ENCODE peak calls at places on chromosomes 1 and 21, in nine cellular contexts. P, B, C, V, N, J, T, G and W are unnamed samples.

GRCh38 chr1:185610954-185611353 is 123.2 kb upstream of the HMCN1 start:
- DNase-seq in P (no peak), B (no peak), C (no peak), V (no peak), N (no peak), J (no peak), T (no peak), G (no peak), W (no peak)

GRCh38 chr1:203036537-203036936 is 10.2 kb downstream of the PPFIA4 start:
- DNase-seq in P (no peak), B (no peak), C (no peak), V (no peak), N (no peak), J (no peak), T (no peak), G (no peak), W (no peak)

GRCh38 chr1:232333419-232333767 is 296.5 kb downstream of the SIPA1L2 start:
- DNase-seq in P (no peak), B (no peak), C (no peak), V (no peak), N (no peak), J (no peak), T (no peak), G (no peak), W (no peak)

GRCh38 chr21:46112731-46113215 is 14.9 kb downstream of the COL6A2 start:
- DNase-seq in P (no peak), B (no peak), C (no peak), V (no peak), N (no peak), J (no peak), T (no peak), G (no peak), W (no peak)

GRCh38 chr1:106619080-106619826 is 437.2 kb upstream of the PRMT6 start:
- DNase-seq in P (no peak), B (no peak), C (no peak), V (no peak), N (no peak), J (no peak), T (no peak), G (no peak), W (no peak)

GRCh38 chr1:201050515-201051277 is 27.2 kb upstream of the KIF21B start:
- DNase-seq in P (no peak), B (no peak), C (no peak), V (no peak), N (no peak), J (no peak), T (no peak), G (no peak), W (no peak)

GRCh38 chr1:212782422-212783154 is 9.0 kb downstream of the NSL1 start:
- DNase-seq in P (no peak), B (no peak), C (peak), V (peak), N (no peak), J (no peak), T (no peak), G (no peak), W (no peak)

GRCh38 chr1:209064850-209065249 is 518.7 kb upstream of the CAMK1G start:
- DNase-seq in P (no peak), B (no peak), C (no peak), V (no peak), N (no peak), J (no peak), T (no peak), G (no peak), W (no peak)

GRCh38 chr1:42173155-42173933 is 8.8 kb upstream of the GUCA2A start:
- DNase-seq in P (peak), B (peak), C (no peak), V (peak), N (peak), J (peak), T (peak), G (peak), W (no peak)

GRCh38 chr1:156559086-156559796 is 13.1 kb downstream of the IQGAP3 start:
- DNase-seq in P (no peak), B (no peak), C (no peak), V (no peak), N (no peak), J (no peak), T (no peak), G (no peak), W (no peak)

GRCh38 chr21:36647279-36648093 is 51.4 kb upstream of the SIM2 start:
- DNase-seq in P (no peak), B (no peak), C (no peak), V (no peak), N (no peak), J (no peak), T (peak), G (no peak), W (no peak)

GRCh38 chr1:117820694-117821381 is 108.6 kb downstream of the GDAP2 start:
- DNase-seq in P (no peak), B (no peak), C (no peak), V (no peak), N (no peak), J (no peak), T (no peak), G (no peak), W (no peak)

GRCh38 chr1:204089044-204089751 is 16.3 kb downstream of the SOX13 start:
- DNase-seq in P (no peak), B (no peak), C (no peak), V (no peak), N (no peak), J (no peak), T (no peak), G (no peak), W (no peak)

GRCh38 chr21:32807717-32808380 is 36.3 kb upstream of the PAXBP1 start:
- DNase-seq in P (no peak), B (no peak), C (no peak), V (no peak), N (no peak), J (no peak), T (no peak), G (no peak), W (no peak)

GRCh38 chr1:48061162-48062136 is 64.3 kb upstream of the TRABD2B start:
- DNase-seq in P (peak), B (peak), C (no peak), V (peak), N (no peak), J (peak), T (peak), G (no peak), W (peak)

GRCh38 chr1:201190624-201191051 is at the start of gene IGFN1:
- DNase-seq in P (no peak), B (no peak), C (no peak), V (no peak), N (no peak), J (peak), T (no peak), G (no peak), W (no peak)

GRCh38 chr1:38014171-38014570 is 1.6 kb downstream of the UTP11 start:
- DNase-seq in P (no peak), B (no peak), C (no peak), V (no peak), N (no peak), J (no peak), T (no peak), G (no peak), W (no peak)

GRCh38 chr1:89918127-89918793 is 76.7 kb upstream of the ZNF326 start:
- DNase-seq in P (no peak), B (no peak), C (no peak), V (peak), N (no peak), J (no peak), T (no peak), G (no peak), W (no peak)

GRCh38 chr1:54327386-54328116 is 78.6 kb downstream of the SSBP3 start:
- DNase-seq in P (no peak), B (no peak), C (no peak), V (peak), N (no peak), J (no peak), T (no peak), G (no peak), W (no peak)

GRCh38 chr1:175015243-175015642 is 8.0 kb downstream of the MRPS14 start:
- DNase-seq in P (no peak), B (no peak), C (peak), V (no peak), N (no peak), J (no peak), T (no peak), G (no peak), W (no peak)

GRCh38 chr1:54069792-54070548 is 16.6 kb downstream of the TCEANC2 start:
- DNase-seq in P (peak), B (no peak), C (peak), V (peak), N (no peak), J (no peak), T (no peak), G (no peak), W (peak)

GRCh38 chr1:90850181-90850924 is 133.3 kb upstream of the BARHL2 start:
- DNase-seq in P (no peak), B (peak), C (no peak), V (peak), N (no peak), J (peak), T (no peak), G (no peak), W (no peak)

GRCh38 chr1:4786061-4786460 is 131.7 kb downstream of the AJAP1 start:
- DNase-seq in P (no peak), B (no peak), C (no peak), V (no peak), N (no peak), J (no peak), T (no peak), G (no peak), W (no peak)

GRCh38 chr1:45785583-45785982 is 17.8 kb upstream of the MAST2 start:
- DNase-seq in P (no peak), B (no peak), C (no peak), V (no peak), N (no peak), J (no peak), T (no peak), G (peak), W (no peak)

GRCh38 chr1:165397945-165398344 is 41.4 kb upstream of the LMX1A start:
- DNase-seq in P (no peak), B (no peak), C (peak), V (no peak), N (no peak), J (no peak), T (peak), G (no peak), W (no peak)